ENCODE peak calls at places on chromosomes 12 and 14, in nine cellular contexts. I is AG04449, R is thoracic aorta, U is Daoy, W is skeletal muscle cell, F is HuH-7, J is activated B cell treated with CpG ODN at 0.5 μM for 24 hours, H is GM23248, S is HEK293T. X is an unnamed sample.

GRCh38 chr12:45590646-45591045 is 138.9 kb upstream of the ARID2 start:
- DNase-seq in S (no peak), I (no peak), R (no peak), H (no peak), F (no peak), J (no peak), W (no peak), U (no peak), X (no peak)

GRCh38 chr12:124861898-124862676 is 1.6 kb downstream of the SCARB1 start:
- DNase-seq in I (no peak), S (no peak), R (no peak), F (no peak), J (no peak), W (no peak), H (no peak), U (no peak), X (no peak)

GRCh38 chr14:90519262-90519920 is 122.6 kb downstream of the CALM1 start:
- DNase-seq in U (no peak), I (no peak), F (no peak), R (no peak), H (no peak), J (no peak), S (no peak), W (no peak), X (no peak)

GRCh38 chr12:73798523-73798922 is 739.1 kb upstream of the ATXN7L3B start:
- DNase-seq in W (no peak), R (no peak), F (no peak), H (no peak), U (no peak), I (no peak), S (no peak), J (no peak), X (no peak)

GRCh38 chr12:71865166-71865713 is 25.7 kb downstream of the TBC1D15 start:
- DNase-seq in R (no peak), U (peak), S (no peak), F (no peak), H (peak), I (peak), J (no peak), W (peak), X (no peak)

GRCh38 chr12:31780096-31780495 is 51.3 kb upstream of the AMN1 start:
- DNase-seq in H (no peak), W (no peak), J (no peak), R (no peak), F (no peak), U (no peak), S (no peak), I (no peak), X (no peak)

GRCh38 chr14:61553730-61554641 is 141.3 kb upstream of the HIF1A start:
- DNase-seq in F (peak), W (peak), U (peak), I (peak), J (no peak), H (peak), S (no peak), R (no peak), X (no peak)

GRCh38 chr12:117854339-117855012 is 114.3 kb downstream of the KSR2 start:
- DNase-seq in I (no peak), F (peak), U (peak), H (peak), S (peak), J (no peak), W (no peak), R (no peak), X (peak)

GRCh38 chr14:95173518-95173917 is 16.2 kb upstream of the DICER1 start:
- DNase-seq in U (no peak), J (no peak), S (no peak), I (no peak), W (no peak), H (no peak), R (no peak), F (no peak), X (no peak)

GRCh38 chr14:60618200-60618599 is 31.1 kb downstream of the SIX1 start:
- DNase-seq in S (no peak), J (no peak), I (no peak), F (no peak), H (no peak), U (no peak), R (no peak), W (no peak), X (no peak)

GRCh38 chr12:64104376-64104775 is 117.7 kb downstream of the KICS2 start:
- DNase-seq in J (no peak), S (no peak), W (peak), H (peak), R (no peak), I (no peak), U (peak), F (no peak), X (no peak)

GRCh38 chr12:14400599-14400998 is 35.1 kb downstream of the ATF7IP start:
- DNase-seq in F (no peak), H (no peak), W (no peak), S (no peak), I (no peak), R (no peak), U (no peak), J (no peak), X (no peak)

GRCh38 chr12:15978431-15978950 is 67.4 kb downstream of the DERA start:
- DNase-seq in I (peak), J (no peak), S (no peak), U (peak), H (peak), R (no peak), F (no peak), W (peak), X (no peak)

GRCh38 chr12:121668750-121669524 is 517 bp downstream of the MORN3 start:
- DNase-seq in J (peak), U (peak), S (no peak), F (peak), H (peak), W (no peak), I (no peak), R (no peak), X (peak)

GRCh38 chr12:119444462-119445044 is 110.0 kb downstream of the CCDC60 start:
- DNase-seq in J (no peak), R (no peak), H (peak), W (no peak), I (no peak), S (peak), U (peak), F (peak), X (peak)

GRCh38 chr12:12941450-12942350 is 10.3 kb downstream of the GPRC5D start:
- DNase-seq in W (no peak), R (no peak), U (no peak), J (no peak), H (peak), F (no peak), S (no peak), I (no peak), X (no peak)

GRCh38 chr12:77746108-77746507 is 84.6 kb upstream of the NAV3 start:
- DNase-seq in R (no peak), J (no peak), W (no peak), F (no peak), I (no peak), S (no peak), U (peak), H (no peak), X (peak)

GRCh38 chr12:48815281-48816110 is 2.8 kb upstream of the CACNB3 start:
- DNase-seq in U (peak), W (peak), I (no peak), J (no peak), R (peak), F (peak), S (peak), H (peak), X (peak)

GRCh38 chr14:77032483-77032853 is 4.0 kb upstream of the IRF2BPL start:
- DNase-seq in S (no peak), R (no peak), H (no peak), J (no peak), I (no peak), U (no peak), F (no peak), W (no peak), X (no peak)

GRCh38 chr12:112170376-112170775 is 45.0 kb downstream of the TRAFD1 start:
- DNase-seq in J (no peak), I (no peak), H (peak), S (peak), U (peak), R (no peak), W (no peak), F (peak), X (peak)

GRCh38 chr14:64715628-64716412 is 11.6 kb downstream of the PLEKHG3 start:
- DNase-seq in U (no peak), S (no peak), J (no peak), F (no peak), W (no peak), I (no peak), R (no peak), H (no peak), X (no peak)

GRCh38 chr12:13241833-13242232 is 45.3 kb downstream of the EMP1 start:
- DNase-seq in S (no peak), I (no peak), U (no peak), F (no peak), H (no peak), R (no peak), J (no peak), W (no peak), X (no peak)

GRCh38 chr12:2064078-2064507 is 11.3 kb downstream of the CACNA1C start:
- DNase-seq in H (peak), U (peak), J (no peak), F (no peak), R (no peak), S (no peak), I (no peak), W (no peak), X (no peak)

GRCh38 chr14:104353921-104354701 is 215.7 kb downstream of the KIF26A start:
- DNase-seq in S (no peak), F (no peak), H (no peak), R (no peak), W (no peak), U (no peak), I (no peak), J (peak), X (no peak)

GRCh38 chr12:66602483-66603143 is 76.3 kb downstream of the GRIP1 start:
- DNase-seq in U (no peak), R (no peak), I (no peak), J (no peak), W (no peak), F (no peak), S (no peak), H (no peak), X (no peak)

GRCh38 chr14:101977311-101978071 is 13.1 kb downstream of the DYNC1H1 start:
- DNase-seq in W (peak), H (peak), I (no peak), S (no peak), U (no peak), R (no peak), F (no peak), J (no peak), X (no peak)

GRCh38 chr14:106436310-106436905 is 910.0 kb downstream of the TMEM121 start:
- DNase-seq in U (peak), S (peak), F (peak), R (no peak), I (no peak), H (peak), W (no peak), J (peak), X (peak)

GRCh38 chr12:114676142-114676741 is 7.7 kb downstream of the TBX3 start:
- DNase-seq in R (no peak), H (no peak), I (no peak), S (no peak), W (no peak), U (no peak), F (no peak), J (no peak), X (no peak)

GRCh38 chr14:87613856-87614255 is 379.1 kb downstream of the GALC start:
- DNase-seq in F (no peak), J (no peak), H (no peak), W (no peak), U (peak), R (no peak), S (no peak), I (no peak), X (no peak)

GRCh38 chr14:93200553-93200952 is 6.3 kb downstream of the GON7 start:
- DNase-seq in U (no peak), S (no peak), H (no peak), J (no peak), I (no peak), W (no peak), F (peak), R (no peak), X (no peak)

GRCh38 chr14:70086685-70087379 is 101.9 kb downstream of the SLC8A3 start:
- DNase-seq in R (no peak), J (no peak), I (no peak), F (peak), U (peak), S (peak), H (peak), W (peak), X (peak)

GRCh38 chr12:15897433-15897832 is 13.7 kb upstream of the DERA start:
- DNase-seq in H (peak), S (no peak), R (no peak), U (no peak), J (no peak), F (no peak), W (no peak), I (no peak), X (no peak)

GRCh38 chr12:31300783-31301182 is 25.2 kb downstream of the SINHCAF start:
- DNase-seq in W (no peak), F (no peak), S (no peak), R (no peak), J (no peak), I (no peak), H (no peak), U (no peak), X (no peak)

GRCh38 chr12:83664650-83665049 is 977.9 kb downstream of the TMTC2 start:
- DNase-seq in S (peak), W (no peak), R (no peak), H (no peak), U (no peak), F (no peak), J (no peak), I (no peak), X (peak)

GRCh38 chr14:94936901-94937321 is 167.0 kb upstream of the GSC start:
- DNase-seq in H (no peak), U (peak), I (no peak), W (no peak), F (no peak), J (no peak), S (no peak), R (no peak), X (peak)

X was measured in WERI-Rb-1.